ENCODE peak calls at places on chromosomes 16 and 17, in six cellular contexts. One of them, this sample, is unnamed. For H3K4me1, the result is how much of the 10 kb centered on the place peaks cover.

GRCh38 chr17:752620-753219 is 656 bp upstream of the GEMIN4 start:
- DNase-seq in mesenchymal stem cell: peak
- DNase-seq in OCI-LY7: no peak
- DNase-seq in A549: peak
- DNase-seq in CD8-positive, alpha-beta memory T cell: no peak
- DNase-seq in K562: peak
- DNase-seq in this sample: peak

GRCh38 chr17:48575066-48575582 is 3.0 kb downstream of the HOXB4 start:
- DNase-seq in mesenchymal stem cell: peak
- DNase-seq in OCI-LY7: no peak
- DNase-seq in A549: no peak
- DNase-seq in CD8-positive, alpha-beta memory T cell: no peak
- DNase-seq in K562: no peak
- DNase-seq in this sample: no peak

GRCh38 chr16:69932691-69933392 is 18.3 kb upstream of the CLEC18A start:
- DNase-seq in mesenchymal stem cell: no peak
- DNase-seq in OCI-LY7: no peak
- DNase-seq in A549: no peak
- DNase-seq in CD8-positive, alpha-beta memory T cell: no peak
- DNase-seq in K562: no peak
- DNase-seq in this sample: no peak

GRCh38 chr16:82987767-82988166 is 361.0 kb downstream of the CDH13 start:
- DNase-seq in mesenchymal stem cell: no peak
- DNase-seq in OCI-LY7: no peak
- DNase-seq in A549: no peak
- DNase-seq in CD8-positive, alpha-beta memory T cell: no peak
- DNase-seq in K562: no peak
- DNase-seq in this sample: no peak

GRCh38 chr16:10688291-10688690 is 6.4 kb downstream of the TEKT5 start:
- DNase-seq in mesenchymal stem cell: no peak
- DNase-seq in OCI-LY7: no peak
- DNase-seq in A549: no peak
- DNase-seq in CD8-positive, alpha-beta memory T cell: no peak
- DNase-seq in K562: no peak
- DNase-seq in this sample: no peak

GRCh38 chr17:63930951-63931575 is 1.1 kb downstream of the CD79B start:
- DNase-seq in mesenchymal stem cell: no peak
- DNase-seq in OCI-LY7: peak
- DNase-seq in A549: no peak
- DNase-seq in CD8-positive, alpha-beta memory T cell: peak
- DNase-seq in K562: peak
- DNase-seq in this sample: no peak

GRCh38 chr16:67162439-67163163 is 1.9 kb upstream of the HSF4 start:
- DNase-seq in mesenchymal stem cell: peak
- DNase-seq in OCI-LY7: no peak
- DNase-seq in A549: no peak
- DNase-seq in CD8-positive, alpha-beta memory T cell: no peak
- DNase-seq in K562: no peak
- DNase-seq in this sample: no peak

GRCh38 chr17:7557825-7558543 is 566 bp upstream of the TNFSF13 start:
- DNase-seq in mesenchymal stem cell: no peak
- DNase-seq in OCI-LY7: peak
- DNase-seq in A549: peak
- DNase-seq in CD8-positive, alpha-beta memory T cell: no peak
- DNase-seq in K562: no peak
- DNase-seq in this sample: peak

GRCh38 chr17:5413682-5414081 is 5.8 kb downstream of the NUP88 start:
- DNase-seq in mesenchymal stem cell: peak
- DNase-seq in OCI-LY7: no peak
- DNase-seq in A549: peak
- DNase-seq in CD8-positive, alpha-beta memory T cell: no peak
- DNase-seq in K562: no peak
- DNase-seq in this sample: no peak

GRCh38 chr17:16936536-16937310 is 35.2 kb downstream of the TNFRSF13B start:
- DNase-seq in mesenchymal stem cell: no peak
- DNase-seq in OCI-LY7: no peak
- DNase-seq in A549: no peak
- DNase-seq in CD8-positive, alpha-beta memory T cell: no peak
- DNase-seq in K562: no peak
- DNase-seq in this sample: peak

GRCh38 chr17:82930924-82931695 is 91.3 kb upstream of the ZNF750 start:
- DNase-seq in mesenchymal stem cell: no peak
- DNase-seq in OCI-LY7: no peak
- DNase-seq in A549: no peak
- DNase-seq in CD8-positive, alpha-beta memory T cell: no peak
- DNase-seq in K562: no peak
- DNase-seq in this sample: no peak

DNA sequence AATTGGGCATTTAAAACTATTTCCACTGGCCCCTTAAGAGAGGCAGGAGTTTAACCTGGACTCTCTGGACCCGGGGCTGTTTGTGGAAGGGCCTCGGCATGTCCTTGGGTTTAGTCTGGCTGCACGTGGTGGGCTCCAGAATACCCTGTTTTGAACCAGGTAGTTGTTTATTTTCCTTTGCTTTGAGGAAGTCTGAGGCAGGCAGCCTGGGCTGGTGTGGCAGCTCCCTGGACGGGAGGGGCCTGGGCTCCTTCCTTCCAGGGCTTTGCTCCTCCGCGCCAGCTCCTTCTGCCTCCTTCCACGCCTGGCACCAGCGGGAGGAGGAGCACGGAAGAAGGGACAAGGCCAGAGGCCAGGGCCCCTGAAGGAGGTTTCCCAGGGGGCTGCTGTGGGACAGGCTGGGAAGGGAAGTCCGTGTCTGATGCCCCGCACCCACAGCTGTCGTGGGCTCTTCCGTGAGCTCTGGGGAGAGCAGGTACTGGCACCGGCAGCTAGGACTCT is 15.5 kb downstream of the BANP start:
- DNase-seq in mesenchymal stem cell: no peak
- DNase-seq in OCI-LY7: no peak
- DNase-seq in A549: no peak
- DNase-seq in CD8-positive, alpha-beta memory T cell: no peak
- DNase-seq in K562: no peak
- DNase-seq in this sample: no peak
- H3K4me1 ChIP-seq in mesenchymal stem cell: under half
- H3K4me1 ChIP-seq in OCI-LY7: under half
- H3K4me1 ChIP-seq in A549: under half
- H3K4me1 ChIP-seq in CD8-positive, alpha-beta memory T cell: under half
- H3K4me1 ChIP-seq in K562: under half
- H3K4me1 ChIP-seq in this sample: under half

GRCh38 chr16:68285683-68286082 is 21.4 kb downstream of the SLC7A6 start:
- DNase-seq in mesenchymal stem cell: no peak
- DNase-seq in OCI-LY7: no peak
- DNase-seq in A549: no peak
- DNase-seq in CD8-positive, alpha-beta memory T cell: no peak
- DNase-seq in K562: no peak
- DNase-seq in this sample: no peak

GRCh38 chr16:68286153-68287074 is 22.1 kb downstream of the SLC7A6 start:
- DNase-seq in mesenchymal stem cell: no peak
- DNase-seq in OCI-LY7: peak
- DNase-seq in A549: no peak
- DNase-seq in CD8-positive, alpha-beta memory T cell: no peak
- DNase-seq in K562: no peak
- DNase-seq in this sample: no peak

GRCh38 chr16:68283840-68284595 is 19.7 kb downstream of the SLC7A6 start:
- DNase-seq in mesenchymal stem cell: no peak
- DNase-seq in OCI-LY7: peak
- DNase-seq in A549: no peak
- DNase-seq in CD8-positive, alpha-beta memory T cell: no peak
- DNase-seq in K562: no peak
- DNase-seq in this sample: no peak

GRCh38 chr16:68283346-68283745 is 19.0 kb downstream of the SLC7A6 start:
- DNase-seq in mesenchymal stem cell: no peak
- DNase-seq in OCI-LY7: peak
- DNase-seq in A549: no peak
- DNase-seq in CD8-positive, alpha-beta memory T cell: no peak
- DNase-seq in K562: no peak
- DNase-seq in this sample: no peak

GRCh38 chr16:68284847-68285246 is 20.5 kb downstream of the SLC7A6 start:
- DNase-seq in mesenchymal stem cell: no peak
- DNase-seq in OCI-LY7: peak
- DNase-seq in A549: no peak
- DNase-seq in CD8-positive, alpha-beta memory T cell: no peak
- DNase-seq in K562: no peak
- DNase-seq in this sample: no peak
- H3K4me1 ChIP-seq in mesenchymal stem cell: under half
- H3K4me1 ChIP-seq in OCI-LY7: half or more
- H3K4me1 ChIP-seq in A549: under half
- H3K4me1 ChIP-seq in CD8-positive, alpha-beta memory T cell: half or more
- H3K4me1 ChIP-seq in K562: under half
- H3K4me1 ChIP-seq in this sample: under half

DNA sequence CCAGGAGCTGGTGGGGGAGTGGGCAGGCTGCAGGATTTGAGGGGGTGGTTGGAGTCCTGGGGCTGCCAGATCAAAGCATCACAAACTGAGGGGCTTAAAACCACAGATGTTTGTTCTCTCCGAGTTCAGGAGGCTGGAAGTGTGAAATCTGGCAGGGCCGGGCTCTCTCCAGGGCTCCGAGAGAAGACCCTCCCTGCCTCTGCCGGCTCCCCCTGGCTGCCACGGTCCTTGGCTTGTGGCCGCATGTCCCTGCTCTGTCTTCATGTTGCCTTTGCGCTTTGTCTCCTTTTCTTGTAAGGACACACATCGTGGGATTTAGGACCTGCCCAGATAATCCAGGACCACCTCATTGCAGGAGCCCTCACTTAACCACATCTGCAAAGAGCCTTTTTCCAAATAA is 139.8 kb upstream of the GSE1 start:
- DNase-seq in mesenchymal stem cell: no peak
- DNase-seq in OCI-LY7: no peak
- DNase-seq in A549: no peak
- DNase-seq in CD8-positive, alpha-beta memory T cell: no peak
- DNase-seq in K562: no peak
- DNase-seq in this sample: no peak
- H3K4me1 ChIP-seq in mesenchymal stem cell: under half
- H3K4me1 ChIP-seq in OCI-LY7: under half
- H3K4me1 ChIP-seq in A549: under half
- H3K4me1 ChIP-seq in CD8-positive, alpha-beta memory T cell: under half
- H3K4me1 ChIP-seq in K562: half or more
- H3K4me1 ChIP-seq in this sample: under half

GRCh38 chr16:57475711-57476339 is 10.5 kb downstream of the DOK4 start:
- DNase-seq in mesenchymal stem cell: peak
- DNase-seq in OCI-LY7: peak
- DNase-seq in A549: peak
- DNase-seq in CD8-positive, alpha-beta memory T cell: peak
- DNase-seq in K562: peak
- DNase-seq in this sample: peak
- H3K4me1 ChIP-seq in mesenchymal stem cell: half or more
- H3K4me1 ChIP-seq in OCI-LY7: under half
- H3K4me1 ChIP-seq in A549: half or more
- H3K4me1 ChIP-seq in CD8-positive, alpha-beta memory T cell: under half
- H3K4me1 ChIP-seq in K562: under half
- H3K4me1 ChIP-seq in this sample: under half

DNA sequence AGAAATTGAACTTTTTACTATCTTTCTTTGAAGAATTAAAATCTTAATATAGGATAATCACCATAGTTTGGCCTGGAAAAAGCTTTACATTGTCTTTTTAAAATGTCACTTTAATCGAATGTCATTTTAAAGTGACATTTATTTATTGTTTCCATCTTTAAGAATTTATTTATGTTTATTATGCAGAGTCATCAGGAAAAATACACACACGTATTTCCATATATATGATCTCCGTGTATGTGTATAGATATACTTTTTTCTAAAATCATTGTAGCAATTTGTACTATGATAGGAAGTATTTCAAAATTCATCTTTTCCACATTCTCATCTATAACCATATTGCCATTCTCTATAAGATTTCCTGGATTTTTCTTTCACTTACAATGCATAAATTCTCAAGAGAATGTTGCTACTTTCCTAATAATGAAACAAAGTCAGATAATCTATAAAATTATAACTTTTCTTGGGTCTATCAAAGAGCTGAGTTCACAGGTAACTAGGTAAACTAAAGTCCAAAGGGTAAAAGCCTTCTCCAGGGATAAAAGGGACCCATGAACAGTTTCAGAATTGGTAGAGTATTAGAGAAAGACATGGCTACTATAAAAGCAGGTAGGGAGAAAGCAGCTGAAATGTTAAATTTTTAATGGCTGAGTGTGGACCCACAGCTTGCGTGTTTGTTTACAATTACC is 11.9 kb downstream of the ABCA8 start:
- DNase-seq in mesenchymal stem cell: no peak
- DNase-seq in OCI-LY7: no peak
- DNase-seq in A549: no peak
- DNase-seq in CD8-positive, alpha-beta memory T cell: no peak
- DNase-seq in K562: no peak
- DNase-seq in this sample: no peak
- H3K4me1 ChIP-seq in mesenchymal stem cell: under half
- H3K4me1 ChIP-seq in OCI-LY7: under half
- H3K4me1 ChIP-seq in A549: under half
- H3K4me1 ChIP-seq in CD8-positive, alpha-beta memory T cell: under half
- H3K4me1 ChIP-seq in K562: under half
- H3K4me1 ChIP-seq in this sample: under half

GRCh38 chr17:76135810-76136188 is 5.2 kb downstream of the FOXJ1 start:
- DNase-seq in mesenchymal stem cell: no peak
- DNase-seq in OCI-LY7: no peak
- DNase-seq in A549: no peak
- DNase-seq in CD8-positive, alpha-beta memory T cell: no peak
- DNase-seq in K562: no peak
- DNase-seq in this sample: no peak
- H3K4me1 ChIP-seq in mesenchymal stem cell: half or more
- H3K4me1 ChIP-seq in OCI-LY7: under half
- H3K4me1 ChIP-seq in A549: under half
- H3K4me1 ChIP-seq in CD8-positive, alpha-beta memory T cell: under half
- H3K4me1 ChIP-seq in K562: half or more
- H3K4me1 ChIP-seq in this sample: under half

GRCh38 chr17:8988263-8988662 is 22.8 kb upstream of the PIK3R5 start:
- DNase-seq in mesenchymal stem cell: no peak
- DNase-seq in OCI-LY7: no peak
- DNase-seq in A549: no peak
- DNase-seq in CD8-positive, alpha-beta memory T cell: no peak
- DNase-seq in K562: no peak
- DNase-seq in this sample: no peak
- H3K4me1 ChIP-seq in mesenchymal stem cell: under half
- H3K4me1 ChIP-seq in OCI-LY7: under half
- H3K4me1 ChIP-seq in A549: under half
- H3K4me1 ChIP-seq in CD8-positive, alpha-beta memory T cell: under half
- H3K4me1 ChIP-seq in K562: under half
- H3K4me1 ChIP-seq in this sample: under half

DNA sequence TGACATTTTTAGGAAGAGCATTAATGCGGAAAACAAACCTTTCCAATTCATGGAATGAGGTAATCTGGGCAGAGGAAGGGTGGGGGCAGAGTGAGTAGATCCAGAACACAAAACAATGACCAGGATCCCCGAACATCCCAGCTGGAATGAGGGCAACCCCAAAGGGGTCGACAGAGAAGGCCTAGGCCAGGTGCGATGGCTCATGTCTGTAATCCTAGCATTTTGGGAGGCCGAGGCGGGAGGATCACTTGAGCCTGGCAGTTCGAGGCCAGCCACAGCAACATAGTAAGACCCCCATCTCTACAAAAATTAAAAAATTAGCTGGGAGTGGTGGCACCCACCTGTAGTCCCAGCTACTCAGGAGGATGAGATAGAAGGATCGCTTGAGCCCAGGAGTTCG is 64.7 kb downstream of the ZFHX3 start:
- DNase-seq in mesenchymal stem cell: no peak
- DNase-seq in OCI-LY7: no peak
- DNase-seq in A549: no peak
- DNase-seq in CD8-positive, alpha-beta memory T cell: no peak
- DNase-seq in K562: no peak
- DNase-seq in this sample: no peak
- H3K4me1 ChIP-seq in mesenchymal stem cell: under half
- H3K4me1 ChIP-seq in OCI-LY7: under half
- H3K4me1 ChIP-seq in A549: under half
- H3K4me1 ChIP-seq in CD8-positive, alpha-beta memory T cell: under half
- H3K4me1 ChIP-seq in K562: under half
- H3K4me1 ChIP-seq in this sample: under half